ENCODE peak calls at places on chromosomes 5 and 9, in five cellular contexts. D, S, U, F and P are unnamed samples.

GRCh38 chr5:124236366-124237231 is 509.8 kb downstream of the ZNF608 start:
- DNase-seq in D (peak), S (no peak), U (no peak), F (no peak), P (peak)

GRCh38 chr9:128787583-128788156 is 617 bp downstream of the TBC1D13 start:
- DNase-seq in D (no peak), S (no peak), F (no peak), U (peak), P (no peak)

GRCh38 chr5:52725065-52725746 is 62.5 kb upstream of the ITGA1 start:
- DNase-seq in U (peak), F (no peak), S (peak), D (peak), P (peak)

GRCh38 chr9:91094324-91095083 is 267.2 kb downstream of the AUH start:
- DNase-seq in F (no peak), U (no peak), D (no peak), S (no peak), P (no peak)

GRCh38 chr9:111501648-111502047 is 17.5 kb upstream of the ECPAS start:
- DNase-seq in S (no peak), U (no peak), D (no peak), F (no peak), P (no peak)

GRCh38 chr5:59322887-59323286 is 570.6 kb downstream of the PDE4D start:
- DNase-seq in F (no peak), D (no peak), S (no peak), U (no peak), P (no peak)

GRCh38 chr9:36401897-36402480 is 1.9 kb upstream of the RNF38 start:
- DNase-seq in F (no peak), U (no peak), S (no peak), D (peak), P (no peak)

GRCh38 chr5:92391-93220 is 638 bp downstream of the PLEKHG4B start:
- DNase-seq in F (no peak), S (no peak), D (peak), U (no peak), P (no peak)

GRCh38 chr5:147485046-147485445 is 24.8 kb downstream of the DPYSL3 start:
- DNase-seq in S (no peak), D (peak), F (no peak), U (no peak), P (no peak)

GRCh38 chr5:122063836-122064235 is 14.2 kb downstream of the LOX start:
- DNase-seq in D (no peak), F (no peak), U (no peak), S (no peak), P (no peak)